ENCODE peak calls at places on chromosomes 4 and X, in six cellular contexts. V is cerebellum; T is glomerular endothelial cell; C is activated CD4-positive, alpha-beta T cell treated with anti-CD3 and anti-CD28 coated beads, Interleukin-2, amount 50 U/mL, for 1 hour; L is GM03348; S is stimulated activated CD4-positive, alpha-beta T cell treated with anti-CD3 and anti-CD28 coated beads, Interleukin-4, amount 100 ng/mL, for 1 hour. E is an unnamed sample.

GRCh38 chr4:10403633-10404445 is 53.4 kb downstream of the ZNF518B start:
- DNase-seq in L (peak), S (no peak), C (no peak), T (peak), V (peak), E (no peak)

GRCh38 chr4:182653596-182653995 is 263.6 kb downstream of the DCTD start:
- DNase-seq in L (no peak), S (no peak), V (no peak), C (no peak), T (peak), E (peak)

GRCh38 chrX:63428348-63428747 is 77.2 kb upstream of the SPIN4 start:
- DNase-seq in L (no peak), T (no peak), S (no peak), V (no peak), C (no peak), E (no peak)

GRCh38 chrX:19852014-19853005 is 35.1 kb downstream of the SH3KBP1 start:
- DNase-seq in L (peak), T (no peak), S (no peak), V (no peak), C (no peak), E (peak)

GRCh38 chrX:139192386-139192961 is 338.1 kb upstream of the F9 start:
- DNase-seq in V (no peak), L (no peak), S (no peak), T (no peak), C (no peak), E (no peak)

GRCh38 chr4:117527601-117528000 is 442.2 kb upstream of the TRAM1L1 start:
- DNase-seq in C (no peak), S (no peak), T (no peak), L (no peak), V (no peak), E (no peak)

GRCh38 chrX:2632533-2633504 is 58.3 kb upstream of the CD99 start:
- DNase-seq in L (no peak), V (no peak), C (no peak), T (no peak), S (no peak), E (peak)

GRCh38 chr4:76694056-76694455 is 203.9 kb downstream of the SOWAHB start:
- DNase-seq in S (no peak), C (no peak), V (no peak), T (no peak), L (no peak), E (no peak)

GRCh38 chr4:72295966-72296557 is 264.3 kb downstream of the NPFFR2 start:
- DNase-seq in S (no peak), C (no peak), V (peak), L (peak), T (peak), E (peak)

E was measured in fibroblast of gingiva.